ENCODE peak calls at places on chromosomes 6 and 20, in eight cellular contexts. Y is thyroid gland; O is activated CD4-positive, alpha-beta T cell treated with anti-CD3 and anti-CD28 coated beads for 36 hours; P is OCI-M1; T is DMS153; D is choroid plexus epithelial cell; G is cardiac fibroblast; L is T-helper 17 cell. X is an unnamed sample.

GRCh38 chr6:3363296-3364025 is 93.4 kb downstream of the SLC22A23 start:
- DNase-seq in Y (peak; percentile 90), O (no peak), P (no peak), T (peak; percentile 42), D (no peak), G (no peak), L (no peak), X (no peak)

GRCh38 chr6:134267917-134268361 is 50.0 kb downstream of the SGK1 start:
- DNase-seq in Y (peak; percentile 78), O (no peak), P (no peak), T (peak; percentile 95), D (no peak), G (peak; percentile 78), L (no peak), X (no peak)

GRCh38 chr6:106439459-106439858 is 78.9 kb downstream of the CRYBG1 start:
- DNase-seq in Y (no peak), O (no peak), P (no peak), T (no peak), D (no peak), G (no peak), L (no peak), X (no peak)

GRCh38 chr20:17762243-17762872 is 62.6 kb downstream of the BANF2 start:
- DNase-seq in Y (peak; percentile 80), O (no peak), P (no peak), T (peak; percentile 54), D (no peak), G (no peak), L (no peak), X (no peak)

GRCh38 chr6:35808688-35809087 is 3.5 kb downstream of the LHFPL5 start:
- DNase-seq in Y (no peak), O (no peak), P (peak; percentile 41), T (peak; percentile 90), D (no peak), G (no peak), L (no peak), X (no peak)

GRCh38 chr6:111769365-111770127 is 103.7 kb downstream of the FYN start:
- DNase-seq in Y (no peak), O (no peak), P (no peak), T (no peak), D (peak; percentile 37), G (no peak), L (no peak), X (no peak)

GRCh38 chr6:115796829-115797228 is 263.9 kb downstream of the FRK start:
- DNase-seq in Y (no peak), O (no peak), P (no peak), T (no peak), D (no peak), G (no peak), L (no peak), X (no peak)

GRCh38 chr20:59624401-59624800 is 20.1 kb downstream of the PHACTR3 start:
- DNase-seq in Y (no peak), O (no peak), P (no peak), T (no peak), D (no peak), G (no peak), L (no peak), X (no peak)

GRCh38 chr6:28953039-28953872 is 29.5 kb upstream of the TRIM27 start:
- DNase-seq in Y (peak; percentile 31), O (peak; percentile 78), P (peak; percentile 95), T (peak; percentile 31), D (peak; percentile 71), G (peak; percentile 66), L (peak; percentile 29), X (peak; percentile 62)

GRCh38 chr6:15317934-15318902 is 72.3 kb downstream of the JARID2 start:
- DNase-seq in Y (no peak), O (peak; percentile 58), P (no peak), T (no peak), D (peak; percentile 29), G (no peak), L (no peak), X (no peak)

GRCh38 chr20:36470482-36471062 is 70.7 kb upstream of the MYL9 start:
- DNase-seq in Y (no peak), O (no peak), P (no peak), T (peak; percentile 64), D (no peak), G (no peak), L (no peak), X (no peak)

GRCh38 chr20:64047968-64048401 is 1.5 kb downstream of the SOX18 start:
- DNase-seq in Y (no peak), O (no peak), P (no peak), T (no peak), D (no peak), G (no peak), L (no peak), X (no peak)

GRCh38 chr20:5234158-5234557 is 82.6 kb downstream of the PROKR2 start:
- DNase-seq in Y (no peak), O (no peak), P (no peak), T (no peak), D (no peak), G (no peak), L (no peak), X (no peak)

GRCh38 chr6:41638002-41638800 is at the start of gene MDFI:
- DNase-seq in Y (no peak), O (no peak), P (no peak), T (no peak), D (peak; percentile 63), G (peak; percentile 38), L (no peak), X (no peak)

GRCh38 chr6:15036690-15037245 is 209.1 kb upstream of the JARID2 start:
- DNase-seq in Y (peak; percentile 97), O (no peak), P (peak; percentile 93), T (peak; percentile 48), D (no peak), G (no peak), L (no peak), X (no peak)

GRCh38 chr6:101208152-101208551 is 185.4 kb upstream of the GRIK2 start:
- DNase-seq in Y (no peak), O (no peak), P (no peak), T (no peak), D (no peak), G (no peak), L (no peak), X (no peak)

GRCh38 chr20:60117040-60117439 is 158.8 kb downstream of the CDH26 start:
- DNase-seq in Y (no peak), O (no peak), P (peak; percentile 28), T (no peak), D (peak; percentile 3), G (no peak), L (no peak), X (no peak)

GRCh38 chr6:2626381-2626780 is 124.3 kb downstream of the MYLK4 start:
- DNase-seq in Y (no peak), O (no peak), P (peak; percentile 18), T (no peak), D (no peak), G (peak; percentile 39), L (no peak), X (no peak)

GRCh38 chr6:151289399-151290007 is 49.7 kb downstream of the AKAP12 start:
- DNase-seq in Y (no peak), O (peak; percentile 15), P (peak; percentile 89), T (no peak), D (peak; percentile 51), G (peak; percentile 64), L (no peak), X (peak; percentile 1)

X was measured in CD4-positive, alpha-beta memory T cell.